ENCODE peak calls at places on chromosomes 12 and 14, in six cellular contexts. One of them, this sample, is unnamed. For H3K4me1, the result is how much of the 10 kb centered on the place peaks cover.

GRCh38 chr14:84399296-84399910 is 1130.5 kb upstream of the FLRT2 start:
- DNase-seq in PC-3: no peak
- DNase-seq in uterus: no peak
- DNase-seq in small intestine: no peak
- DNase-seq in CD8-positive, alpha-beta T cell: no peak
- DNase-seq in adipocyte: no peak
- DNase-seq in this sample: no peak

GRCh38 chr12:19148860-19149259 is 19.3 kb downstream of the PLEKHA5 start:
- DNase-seq in CD8-positive, alpha-beta T cell: no peak
- DNase-seq in uterus: no peak
- DNase-seq in small intestine: no peak
- DNase-seq in PC-3: no peak
- DNase-seq in adipocyte: no peak
- DNase-seq in this sample: no peak

GRCh38 chr12:81297606-81298005 is 219.7 kb downstream of the ACSS3 start:
- DNase-seq in CD8-positive, alpha-beta T cell: no peak
- DNase-seq in uterus: no peak
- DNase-seq in PC-3: no peak
- DNase-seq in adipocyte: no peak
- DNase-seq in small intestine: no peak
- DNase-seq in this sample: no peak

GRCh38 chr12:123253606-123254459 is 17.8 kb downstream of the CDK2AP1 start:
- DNase-seq in uterus: no peak
- DNase-seq in CD8-positive, alpha-beta T cell: no peak
- DNase-seq in adipocyte: no peak
- DNase-seq in small intestine: no peak
- DNase-seq in PC-3: no peak
- DNase-seq in this sample: peak

GRCh38 chr14:39768579-39768978 is 336.3 kb upstream of the FBXO33 start:
- DNase-seq in uterus: no peak
- DNase-seq in CD8-positive, alpha-beta T cell: no peak
- DNase-seq in adipocyte: no peak
- DNase-seq in small intestine: no peak
- DNase-seq in PC-3: no peak
- DNase-seq in this sample: no peak

GRCh38 chr14:50388256-50388931 is 8.3 kb downstream of the CDKL1 start:
- DNase-seq in uterus: peak
- DNase-seq in adipocyte: no peak
- DNase-seq in CD8-positive, alpha-beta T cell: no peak
- DNase-seq in PC-3: no peak
- DNase-seq in small intestine: peak
- DNase-seq in this sample: no peak

GRCh38 chr14:55718551-55718950 is 138.5 kb downstream of the KTN1 start:
- DNase-seq in CD8-positive, alpha-beta T cell: no peak
- DNase-seq in PC-3: no peak
- DNase-seq in adipocyte: no peak
- DNase-seq in uterus: no peak
- DNase-seq in small intestine: no peak
- DNase-seq in this sample: no peak

GRCh38 chr14:93072659-93073365 is 42.9 kb downstream of the ITPK1 start:
- DNase-seq in CD8-positive, alpha-beta T cell: no peak
- DNase-seq in uterus: no peak
- DNase-seq in PC-3: no peak
- DNase-seq in small intestine: peak
- DNase-seq in adipocyte: no peak
- DNase-seq in this sample: no peak

GRCh38 chr14:50725761-50726160 is 57.7 kb upstream of the SAV1 start:
- DNase-seq in small intestine: no peak
- DNase-seq in uterus: no peak
- DNase-seq in CD8-positive, alpha-beta T cell: no peak
- DNase-seq in PC-3: no peak
- DNase-seq in adipocyte: no peak
- DNase-seq in this sample: no peak

GRCh38 chr12:44525806-44526654 is 350.1 kb downstream of the NELL2 start:
- DNase-seq in small intestine: no peak
- DNase-seq in CD8-positive, alpha-beta T cell: no peak
- DNase-seq in adipocyte: no peak
- DNase-seq in uterus: no peak
- DNase-seq in PC-3: no peak
- DNase-seq in this sample: no peak

GRCh38 chr14:29274890-29275651 is 508.5 kb downstream of the FOXG1 start:
- DNase-seq in CD8-positive, alpha-beta T cell: no peak
- DNase-seq in PC-3: peak
- DNase-seq in uterus: no peak
- DNase-seq in small intestine: no peak
- DNase-seq in adipocyte: no peak
- DNase-seq in this sample: no peak

GRCh38 chr12:50985322-50985721 is 33.0 kb downstream of the HIGD1C start:
- DNase-seq in adipocyte: peak
- DNase-seq in uterus: peak
- DNase-seq in CD8-positive, alpha-beta T cell: no peak
- DNase-seq in small intestine: peak
- DNase-seq in PC-3: peak
- DNase-seq in this sample: no peak
- H3K4me1 ChIP-seq in adipocyte: half or more
- H3K4me1 ChIP-seq in uterus: under half
- H3K4me1 ChIP-seq in CD8-positive, alpha-beta T cell: under half
- H3K4me1 ChIP-seq in small intestine: under half
- H3K4me1 ChIP-seq in PC-3: under half
- H3K4me1 ChIP-seq in this sample: under half

GRCh38 chr12:122089080-122089479 is 10.5 kb downstream of the MLXIP start:
- DNase-seq in small intestine: no peak
- DNase-seq in PC-3: no peak
- DNase-seq in CD8-positive, alpha-beta T cell: no peak
- DNase-seq in uterus: no peak
- DNase-seq in adipocyte: no peak
- DNase-seq in this sample: no peak
- H3K4me1 ChIP-seq in small intestine: under half
- H3K4me1 ChIP-seq in PC-3: under half
- H3K4me1 ChIP-seq in CD8-positive, alpha-beta T cell: half or more
- H3K4me1 ChIP-seq in uterus: under half
- H3K4me1 ChIP-seq in adipocyte: under half
- H3K4me1 ChIP-seq in this sample: under half

DNA sequence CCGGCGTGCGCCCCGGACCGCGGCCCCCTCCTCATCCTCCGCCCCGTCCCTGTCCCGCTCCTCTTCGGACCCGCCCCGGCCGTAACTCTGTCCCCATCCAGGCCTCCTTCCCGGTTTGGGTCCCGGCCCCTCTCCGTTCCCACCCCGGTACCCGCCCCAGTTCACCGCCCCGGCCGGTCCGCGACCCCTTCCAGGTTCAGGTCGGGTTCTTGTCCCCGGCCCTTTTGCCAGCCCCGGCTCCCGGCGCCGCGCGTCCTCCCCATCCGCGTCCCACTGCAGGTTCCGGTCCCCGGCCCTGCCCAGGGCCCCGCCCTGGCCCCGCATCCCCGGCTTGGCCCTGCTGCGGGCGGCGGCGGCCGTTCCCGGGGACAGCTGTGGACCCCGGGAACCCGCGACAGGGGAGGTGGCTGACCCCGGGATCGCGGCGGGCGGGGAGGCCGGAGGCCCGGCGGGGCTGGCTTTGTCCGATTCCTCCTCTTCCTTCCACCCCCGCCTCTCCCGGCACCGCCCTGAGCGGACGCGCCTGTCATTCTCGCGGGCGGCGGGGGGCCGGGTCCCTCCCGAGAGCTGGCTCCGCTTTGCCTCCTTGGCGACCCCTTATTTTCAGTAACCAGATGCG is 601 bp downstream of the KLC1 start:
- DNase-seq in small intestine: peak
- DNase-seq in PC-3: peak
- DNase-seq in adipocyte: peak
- DNase-seq in uterus: peak
- DNase-seq in CD8-positive, alpha-beta T cell: peak
- DNase-seq in this sample: peak
- H3K4me1 ChIP-seq in small intestine: under half
- H3K4me1 ChIP-seq in PC-3: half or more
- H3K4me1 ChIP-seq in adipocyte: under half
- H3K4me1 ChIP-seq in uterus: under half
- H3K4me1 ChIP-seq in CD8-positive, alpha-beta T cell: under half
- H3K4me1 ChIP-seq in this sample: under half

DNA sequence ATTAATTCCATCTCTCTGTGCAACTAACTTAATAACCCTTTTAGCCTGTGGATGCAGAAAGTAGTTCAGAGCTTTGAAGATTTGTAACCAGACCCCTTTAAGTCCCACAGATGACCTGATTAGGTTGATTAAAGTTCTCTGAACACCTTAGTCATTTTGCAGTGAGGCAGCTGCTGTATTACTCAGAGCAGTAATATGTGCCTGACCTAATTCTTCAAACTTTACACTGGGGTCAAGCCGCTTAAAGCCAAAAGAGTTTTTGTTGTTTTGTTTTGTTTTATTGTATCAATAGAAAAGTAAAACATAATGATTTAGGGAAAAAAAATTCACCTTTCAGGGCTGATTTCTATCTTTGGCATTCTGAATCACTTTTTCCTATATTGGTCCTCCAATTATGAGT is 78.6 kb upstream of the PLEKHG7 start:
- DNase-seq in uterus: no peak
- DNase-seq in CD8-positive, alpha-beta T cell: no peak
- DNase-seq in small intestine: no peak
- DNase-seq in adipocyte: peak
- DNase-seq in PC-3: peak
- DNase-seq in this sample: no peak
- H3K4me1 ChIP-seq in uterus: under half
- H3K4me1 ChIP-seq in CD8-positive, alpha-beta T cell: under half
- H3K4me1 ChIP-seq in small intestine: under half
- H3K4me1 ChIP-seq in adipocyte: under half
- H3K4me1 ChIP-seq in PC-3: under half
- H3K4me1 ChIP-seq in this sample: under half

GRCh38 chr12:20154060-20154459 is 214.3 kb upstream of the PDE3A start:
- DNase-seq in PC-3: no peak
- DNase-seq in CD8-positive, alpha-beta T cell: no peak
- DNase-seq in small intestine: peak
- DNase-seq in uterus: no peak
- DNase-seq in adipocyte: peak
- DNase-seq in this sample: no peak
- H3K4me1 ChIP-seq in PC-3: under half
- H3K4me1 ChIP-seq in CD8-positive, alpha-beta T cell: under half
- H3K4me1 ChIP-seq in small intestine: under half
- H3K4me1 ChIP-seq in uterus: under half
- H3K4me1 ChIP-seq in adipocyte: under half
- H3K4me1 ChIP-seq in this sample: under half

This sample was measured in heart right ventricle.